ENCODE peak calls at places on chromosomes 7 and 10, in seven cellular contexts. O is A549; V is Calu3; D is pancreas; Q is GM06990; N is CD4-positive, alpha-beta T cell; W is B cell. A is an unnamed sample.

GRCh38 chr10:130403153-130403890 is 267.1 kb downstream of the GLRX3 start:
- DNase-seq in O (no peak), V (no peak), D (peak; percentile 67), Q (no peak), N (no peak), W (no peak), A (no peak)

GRCh38 chr7:105797652-105798051 is 78.7 kb downstream of the ATXN7L1 start:
- DNase-seq in O (no peak), V (no peak), D (no peak), Q (no peak), N (no peak), W (no peak), A (no peak)

GRCh38 chr7:106813705-106814305 is 51.3 kb upstream of the PIK3CG start:
- DNase-seq in O (no peak), V (no peak), D (no peak), Q (no peak), N (no peak), W (no peak), A (no peak)

GRCh38 chr7:19114591-19114855 is 2.9 kb downstream of the TWIST1 start:
- DNase-seq in O (no peak), V (no peak), D (no peak), Q (no peak), N (no peak), W (no peak), A (no peak)

GRCh38 chr10:117160567-117160966 is 22.5 kb upstream of the VAX1 start:
- DNase-seq in O (no peak), V (no peak), D (no peak), Q (no peak), N (no peak), W (no peak), A (no peak)

GRCh38 chr10:124075116-124075955 is 18.1 kb downstream of the CHST15 start:
- DNase-seq in O (no peak), V (no peak), D (no peak), Q (no peak), N (no peak), W (no peak), A (no peak)

GRCh38 chr10:14876764-14877163 is 1.9 kb upstream of the SUV39H2 start:
- DNase-seq in O (no peak), V (no peak), D (no peak), Q (no peak), N (no peak), W (no peak), A (no peak)

GRCh38 chr10:101389986-101390531 is 36.1 kb downstream of the BTRC start:
- DNase-seq in O (no peak), V (no peak), D (no peak), Q (no peak), N (no peak), W (no peak), A (no peak)

GRCh38 chr10:33252794-33253203 is 81.7 kb downstream of the NRP1 start:
- DNase-seq in O (peak; percentile 43), V (no peak), D (no peak), Q (no peak), N (no peak), W (no peak), A (no peak)

GRCh38 chr10:19815478-19816419 is 483 bp upstream of the PLXDC2 start:
- DNase-seq in O (no peak), V (no peak), D (peak; percentile 65), Q (no peak), N (no peak), W (peak; percentile 22), A (no peak)

GRCh38 chr10:48606530-48607355 is 1.9 kb upstream of the ARHGAP22 start:
- DNase-seq in O (no peak), V (peak; percentile 15), D (no peak), Q (no peak), N (no peak), W (no peak), A (no peak)

GRCh38 chr7:92797284-92797683 is 39.1 kb downstream of the CDK6 start:
- DNase-seq in O (no peak), V (no peak), D (no peak), Q (no peak), N (no peak), W (no peak), A (no peak)

GRCh38 chr10:1572519-1573333 is 164.6 kb downstream of the ADARB2 start:
- DNase-seq in O (no peak), V (no peak), D (no peak), Q (no peak), N (no peak), W (no peak), A (no peak)

GRCh38 chr10:8396675-8397074 is 342.2 kb downstream of the GATA3 start:
- DNase-seq in O (no peak), V (no peak), D (no peak), Q (no peak), N (no peak), W (no peak), A (no peak)

GRCh38 chr10:58851606-58852005 is 324.8 kb upstream of the PHYHIPL start:
- DNase-seq in O (no peak), V (no peak), D (no peak), Q (no peak), N (no peak), W (no peak), A (no peak)

GRCh38 chr10:49165940-49166803 is 22.0 kb downstream of the TMEM273 start:
- DNase-seq in O (no peak), V (no peak), D (no peak), Q (no peak), N (no peak), W (no peak), A (no peak)

GRCh38 chr10:82037076-82037475 is 162.1 kb downstream of the NRG3 start:
- DNase-seq in O (no peak), V (no peak), D (no peak), Q (no peak), N (no peak), W (no peak), A (no peak)

GRCh38 chr10:46106410-46107255 is 60.6 kb upstream of the MSMB start:
- DNase-seq in O (peak; percentile 61), V (peak; percentile 73), D (peak; percentile 82), Q (peak; percentile 51), N (no peak), W (peak; percentile 63), A (peak; percentile 51)
- TF ChIP-seq CTCF in O (no peak), V (no peak), D (no peak), Q (no peak), N (no peak), W (peak; percentile 8), A (no peak)

GRCh38 chr7:100357131-100357561 is 771 bp upstream of the PILRB start:
- DNase-seq in O (no peak), V (no peak), D (no peak), Q (no peak), N (no peak), W (no peak), A (no peak)
- TF ChIP-seq CTCF in O (no peak), V (no peak), D (no peak), Q (no peak), N (no peak), W (no peak), A (no peak)

DNA sequence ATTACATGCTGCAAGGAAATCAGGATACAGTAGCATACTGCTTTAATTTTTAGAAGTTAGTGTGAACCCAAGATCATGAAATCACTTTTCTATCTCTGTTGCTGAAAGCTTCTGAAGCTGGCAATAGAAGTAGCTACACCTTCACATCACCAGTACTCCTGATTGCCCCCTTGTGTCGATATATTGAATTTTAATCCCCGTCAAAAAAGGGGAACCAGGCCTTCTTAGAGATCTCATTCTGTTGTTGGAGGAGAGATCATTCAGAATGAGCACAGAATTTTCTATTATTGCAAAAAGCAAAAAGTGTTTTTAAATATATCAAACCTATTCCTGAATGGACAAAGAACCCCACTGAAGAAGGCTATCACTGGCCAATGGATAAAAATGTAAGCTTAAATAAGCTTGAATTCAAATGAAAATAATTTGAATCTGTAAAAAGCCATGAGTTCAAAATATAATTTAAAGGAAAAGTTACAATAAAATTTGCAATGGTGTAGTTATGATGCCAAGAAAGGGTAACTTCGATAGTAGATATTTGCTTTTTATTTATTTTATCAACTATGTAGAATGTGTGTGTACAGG is 39.7 kb upstream of the TEX47 start:
- DNase-seq in O (no peak), V (peak; percentile 21), D (no peak), Q (peak; percentile 8), N (no peak), W (no peak), A (peak; percentile 20)
- TF ChIP-seq CTCF in O (peak; percentile 34), V (no peak), D (peak; percentile 3), Q (peak; percentile 49), N (no peak), W (no peak), A (peak; percentile 67)

DNA sequence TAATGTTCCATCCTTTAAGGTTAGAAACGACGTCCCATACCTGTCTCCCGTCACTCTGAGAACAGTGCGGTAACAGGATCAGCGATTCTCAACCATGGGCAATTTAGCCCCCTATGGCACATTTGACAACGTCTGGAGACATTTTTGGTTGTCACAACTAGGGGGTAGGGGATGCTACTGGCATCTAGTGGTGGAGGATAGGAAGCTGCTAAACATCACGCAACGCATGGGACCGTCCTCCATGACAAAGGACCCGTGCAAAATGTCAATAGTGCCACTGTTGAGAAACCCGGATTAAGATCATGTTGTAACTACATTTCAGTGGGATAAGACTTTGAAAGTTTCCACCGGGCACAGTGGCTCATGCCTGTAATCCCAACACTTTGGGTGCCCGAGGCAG is 5.0 kb upstream of the PAXIP1 start:
- DNase-seq in O (peak; percentile 25), V (no peak), D (no peak), Q (no peak), N (no peak), W (peak; percentile 21), A (no peak)
- TF ChIP-seq CTCF in O (peak; percentile 30), V (no peak), D (no peak), Q (peak; percentile 34), N (peak; percentile 52), W (peak; percentile 54), A (peak; percentile 39)

DNA sequence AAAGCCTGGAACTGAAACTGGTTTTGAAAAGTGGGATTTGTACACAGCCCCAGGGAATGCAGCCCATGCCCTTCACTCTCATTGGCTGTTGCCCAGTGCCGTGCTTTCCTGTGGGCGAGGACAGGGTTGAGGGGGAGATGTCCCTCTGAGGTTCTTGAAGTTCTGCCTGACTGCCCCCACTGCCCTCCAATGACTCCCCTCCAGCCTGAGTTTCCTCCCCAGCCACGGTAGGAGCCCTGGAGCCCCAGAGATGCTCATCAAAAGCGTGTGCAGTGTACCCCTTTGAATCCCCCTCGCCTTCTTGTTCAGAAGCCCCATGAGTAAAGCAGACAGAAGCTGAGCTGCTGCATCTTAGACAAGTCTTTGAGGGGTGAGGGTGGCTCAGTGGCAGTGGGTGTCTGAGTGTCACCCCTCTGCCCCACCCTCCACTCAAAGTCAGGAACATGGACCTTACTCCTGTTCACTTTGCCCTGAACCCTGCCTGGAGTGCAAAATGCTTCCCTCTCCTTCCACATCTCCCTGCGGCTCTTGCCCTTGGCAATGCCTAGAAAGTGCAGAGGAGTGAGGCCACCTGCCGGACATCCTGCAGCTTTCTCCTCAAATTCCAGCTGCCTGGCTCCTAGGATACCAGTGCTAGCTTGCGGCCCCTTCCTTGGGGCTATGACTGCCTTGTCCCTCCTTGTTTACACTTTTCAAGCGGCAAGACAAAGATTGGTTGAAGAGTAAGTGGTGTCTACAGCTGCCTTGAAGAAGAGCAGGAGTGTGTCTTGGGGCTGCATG is 19.9 kb downstream of the FAM241B start:
- DNase-seq in O (no peak), V (no peak), D (no peak), Q (no peak), N (no peak), W (no peak), A (no peak)
- TF ChIP-seq CTCF in O (no peak), V (no peak), D (no peak), Q (no peak), N (no peak), W (no peak), A (no peak)